ENCODE peak calls at places on chromosomes 5 and 9, in eight cellular contexts. K is HCT116, C is GM23248, B is PC-3, L is SK-N-SH, O is hepatocyte, E is neural progenitor cell, S is MM.1S. M is an unnamed sample.

GRCh38 chr5:14937277-14937676 is 65.7 kb upstream of the ANKH start:
- DNase-seq in L (no peak), K (no peak), C (no peak), S (no peak), B (no peak), O (no peak), E (no peak), M (no peak)

GRCh38 chr5:125058185-125058826 is 311.9 kb upstream of the ZNF608 start:
- DNase-seq in L (peak), E (peak), C (peak), K (no peak), S (no peak), O (peak), B (no peak), M (no peak)

GRCh38 chr5:65769539-65769938 is 47.5 kb downstream of the NLN start:
- DNase-seq in L (no peak), C (peak), K (peak), O (no peak), E (no peak), B (peak), S (no peak), M (no peak)

GRCh38 chr5:127296321-127296720 is 5.7 kb downstream of the MEGF10 start:
- DNase-seq in O (no peak), B (peak), S (no peak), K (no peak), E (no peak), C (peak), L (no peak), M (no peak)

GRCh38 chr5:29134418-29134817 is 2059.1 kb upstream of the CDH6 start:
- DNase-seq in K (no peak), B (no peak), L (no peak), S (no peak), C (no peak), E (no peak), O (no peak), M (no peak)

GRCh38 chr5:137318027-137318426 is 181.1 kb downstream of the SPOCK1 start:
- DNase-seq in O (no peak), L (no peak), C (no peak), B (no peak), K (no peak), E (no peak), S (no peak), M (no peak)

GRCh38 chr9:7123743-7124142 is 366.0 kb downstream of the KDM4C start:
- DNase-seq in L (no peak), C (peak), O (no peak), B (peak), E (no peak), S (no peak), K (peak), M (no peak)

GRCh38 chr5:158737536-158738027 is 362.1 kb downstream of the EBF1 start:
- DNase-seq in C (no peak), L (no peak), B (no peak), K (no peak), O (no peak), E (peak), S (no peak), M (no peak)

GRCh38 chr5:117494208-117494607 is 919.6 kb upstream of the SEMA6A start:
- DNase-seq in C (peak), B (no peak), K (no peak), E (no peak), O (no peak), S (no peak), L (no peak), M (no peak)

GRCh38 chr5:174159327-174160247 is 114.1 kb downstream of the NSG2 start:
- DNase-seq in O (no peak), B (peak), L (no peak), C (peak), S (no peak), E (no peak), K (peak), M (no peak)

GRCh38 chr9:5876711-5877110 is 14.0 kb upstream of the MLANA start:
- DNase-seq in S (no peak), C (no peak), O (no peak), E (no peak), L (no peak), K (no peak), B (peak), M (no peak)

GRCh38 chr9:72454871-72455471 is 66.4 kb upstream of the TMC1 start:
- DNase-seq in S (no peak), E (peak), B (no peak), L (no peak), O (no peak), C (no peak), K (no peak), M (no peak)

GRCh38 chr5:1886634-1887399 is 4.1 kb upstream of the IRX4 start:
- DNase-seq in O (no peak), S (no peak), E (peak), B (no peak), C (no peak), K (no peak), L (no peak), M (no peak)

GRCh38 chr5:169944115-169944514 is 36.2 kb downstream of the INSYN2B start:
- DNase-seq in O (no peak), S (no peak), K (no peak), C (no peak), E (no peak), B (no peak), L (no peak), M (no peak)

GRCh38 chr9:112439171-112439570 is 47.5 kb upstream of the KIAA1958 start:
- DNase-seq in B (no peak), O (no peak), C (no peak), S (no peak), K (no peak), E (no peak), L (no peak), M (no peak)

GRCh38 chr9:19127881-19128719 is 808 bp upstream of the PLIN2 start:
- DNase-seq in S (no peak), E (peak), B (no peak), O (no peak), C (peak), K (no peak), L (peak), M (no peak)

GRCh38 chr9:121326130-121326838 is 43.8 kb downstream of the STOM start:
- DNase-seq in O (no peak), S (no peak), K (no peak), L (no peak), B (peak), C (peak), E (peak), M (no peak)

GRCh38 chr9:87436694-87437093 is 61.0 kb upstream of the DAPK1 start:
- DNase-seq in S (no peak), O (no peak), K (no peak), C (no peak), E (no peak), L (no peak), B (no peak), M (no peak)

GRCh38 chr9:35010351-35010958 is 20.9 kb downstream of the DNAJB5 start:
- DNase-seq in O (no peak), B (no peak), K (no peak), C (no peak), S (no peak), L (no peak), E (no peak), M (no peak)

GRCh38 chr9:35906923-35907699 is 1.1 kb downstream of the HRCT1 start:
- DNase-seq in K (no peak), S (no peak), B (peak), E (peak), O (peak), L (no peak), C (peak), M (no peak)

DNA sequence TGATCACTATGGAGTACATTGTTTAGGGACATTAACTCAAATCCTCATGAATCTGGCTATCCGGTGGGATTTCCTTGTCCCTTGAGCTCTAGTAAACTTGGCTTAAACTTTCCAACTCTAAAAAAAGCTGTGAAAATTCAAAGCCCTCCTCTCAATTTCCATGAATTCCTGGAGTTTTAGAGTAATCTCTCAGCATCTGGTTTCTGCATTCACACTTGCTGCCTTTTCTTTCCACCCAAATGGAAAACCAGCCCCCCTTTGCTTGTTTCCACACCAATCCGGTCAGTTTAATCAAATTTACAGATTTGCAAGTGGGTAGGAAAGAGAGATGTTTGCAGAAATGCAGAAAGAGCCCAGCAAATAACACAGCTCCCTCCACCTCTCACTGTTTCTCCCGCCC is 91.2 kb downstream of the ENC1 start:
- DNase-seq in C (no peak), K (no peak), B (no peak), O (no peak), L (no peak), S (no peak), E (no peak), M (no peak)
- TF ChIP-seq EZH2phosphoT487 in C (no peak), K (no peak), B (no peak), O (no peak), L (no peak), S (no peak), E (no peak), M (no peak)

GRCh38 chr9:110950041-110950645 is 88.1 kb downstream of the LPAR1 start:
- DNase-seq in C (peak), S (no peak), O (no peak), L (no peak), B (peak), K (no peak), E (no peak), M (no peak)

GRCh38 chr9:110954822-110955291 is 83.4 kb downstream of the LPAR1 start:
- DNase-seq in C (no peak), L (no peak), B (no peak), E (no peak), K (no peak), O (no peak), S (peak), M (no peak)

GRCh38 chr9:110947645-110948044 is 90.6 kb downstream of the LPAR1 start:
- DNase-seq in C (no peak), O (no peak), S (no peak), E (no peak), B (no peak), K (no peak), L (no peak), M (no peak)

GRCh38 chr9:110952018-110952864 is 86.0 kb downstream of the LPAR1 start:
- DNase-seq in E (no peak), K (no peak), C (peak), B (peak), L (no peak), S (peak), O (no peak), M (no peak)

DNA sequence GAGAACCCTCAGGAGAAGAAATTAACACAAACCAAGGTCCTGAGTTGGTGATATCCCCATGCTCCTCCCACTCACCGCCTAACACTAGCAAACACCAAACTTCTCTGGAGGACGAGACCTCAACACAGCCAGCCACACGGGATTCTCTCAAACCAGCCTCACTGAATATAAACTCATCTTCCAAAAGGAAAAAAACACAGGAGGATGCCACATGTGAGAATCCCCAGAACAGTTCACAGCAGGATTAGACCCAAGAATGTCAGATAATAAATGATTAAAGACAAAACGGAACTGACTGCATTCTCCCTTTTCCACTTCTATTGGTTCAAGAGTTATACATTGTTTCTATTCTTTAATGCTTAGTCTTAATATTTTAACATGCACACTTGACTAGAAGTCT is 89.2 kb downstream of the LPAR1 start:
- DNase-seq in L (no peak), S (no peak), E (no peak), K (no peak), C (no peak), O (no peak), B (no peak), M (no peak)
- TF ChIP-seq EZH2phosphoT487 in L (no peak), S (no peak), E (no peak), K (no peak), C (no peak), O (no peak), B (no peak), M (no peak)

DNA sequence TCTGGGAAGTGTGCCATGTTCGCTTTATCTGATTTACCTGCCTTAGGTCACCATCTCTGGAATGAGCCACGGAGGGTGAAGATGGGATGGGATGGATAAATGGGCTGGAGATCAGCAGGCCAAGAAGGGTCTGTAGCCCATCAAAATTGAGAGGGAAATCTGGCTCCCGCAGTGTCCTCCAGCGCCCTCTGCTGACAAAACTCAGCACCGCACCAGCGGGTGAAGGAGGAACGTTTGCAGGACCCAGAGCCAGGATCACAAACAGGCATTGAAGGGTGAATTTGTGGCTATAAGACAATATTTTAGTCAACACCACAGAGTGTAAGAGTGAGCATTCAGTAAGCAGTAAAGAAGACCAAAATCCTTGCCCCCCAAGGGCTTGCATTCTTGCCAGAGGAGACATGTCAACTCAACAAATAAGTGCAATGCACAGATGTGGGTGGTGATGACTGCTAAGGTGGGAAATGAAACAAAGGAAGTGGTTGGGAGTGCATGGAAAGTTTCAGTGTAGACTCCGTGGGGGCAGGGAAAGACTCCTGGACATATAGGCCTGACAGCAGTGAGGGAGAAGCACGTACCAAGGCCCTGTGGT is 124.4 kb downstream of the TENT4A start:
- DNase-seq in K (no peak), E (no peak), C (no peak), S (no peak), L (peak), O (no peak), B (peak), M (peak)
- TF ChIP-seq EZH2phosphoT487 in K (no peak), E (no peak), C (no peak), S (no peak), L (no peak), O (no peak), B (no peak), M (no peak)

GRCh38 chr9:136316271-136316751 is 11.0 kb upstream of the GPSM1 start:
- DNase-seq in E (no peak), K (no peak), C (no peak), O (no peak), S (no peak), L (no peak), B (no peak), M (no peak)
- TF ChIP-seq EZH2phosphoT487 in E (no peak), K (no peak), C (no peak), O (no peak), S (no peak), L (no peak), B (no peak), M (no peak)

GRCh38 chr9:69412741-69413150 is 87.7 kb downstream of the ENTREP1 start:
- DNase-seq in L (peak), S (no peak), C (peak), O (peak), E (peak), B (peak), K (peak), M (no peak)
- TF ChIP-seq EZH2phosphoT487 in L (no peak), S (no peak), C (no peak), O (no peak), E (no peak), B (no peak), K (no peak), M (no peak)

GRCh38 chr5:172305380-172305779 is 21.8 kb upstream of the UBTD2 start:
- DNase-seq in K (no peak), L (no peak), E (no peak), B (no peak), C (no peak), S (no peak), O (no peak), M (no peak)

GRCh38 chr5:172302047-172302710 is 18.6 kb upstream of the UBTD2 start:
- DNase-seq in O (no peak), C (no peak), E (no peak), L (no peak), B (no peak), S (no peak), K (no peak), M (no peak)

GRCh38 chr5:172303996-172304335 is 20.4 kb upstream of the UBTD2 start:
- DNase-seq in L (no peak), O (no peak), E (no peak), K (no peak), C (peak), S (no peak), B (no peak), M (no peak)

GRCh38 chr5:172299916-172300439 is 16.4 kb upstream of the UBTD2 start:
- DNase-seq in C (peak), K (no peak), O (peak), B (peak), S (no peak), L (no peak), E (no peak), M (no peak)

GRCh38 chr5:172303090-172303995 is 19.8 kb upstream of the UBTD2 start:
- DNase-seq in E (no peak), C (peak), O (no peak), S (no peak), K (peak), L (no peak), B (peak), M (no peak)
- TF ChIP-seq EZH2phosphoT487 in E (no peak), C (no peak), O (no peak), S (no peak), K (no peak), L (no peak), B (no peak), M (no peak)

DNA sequence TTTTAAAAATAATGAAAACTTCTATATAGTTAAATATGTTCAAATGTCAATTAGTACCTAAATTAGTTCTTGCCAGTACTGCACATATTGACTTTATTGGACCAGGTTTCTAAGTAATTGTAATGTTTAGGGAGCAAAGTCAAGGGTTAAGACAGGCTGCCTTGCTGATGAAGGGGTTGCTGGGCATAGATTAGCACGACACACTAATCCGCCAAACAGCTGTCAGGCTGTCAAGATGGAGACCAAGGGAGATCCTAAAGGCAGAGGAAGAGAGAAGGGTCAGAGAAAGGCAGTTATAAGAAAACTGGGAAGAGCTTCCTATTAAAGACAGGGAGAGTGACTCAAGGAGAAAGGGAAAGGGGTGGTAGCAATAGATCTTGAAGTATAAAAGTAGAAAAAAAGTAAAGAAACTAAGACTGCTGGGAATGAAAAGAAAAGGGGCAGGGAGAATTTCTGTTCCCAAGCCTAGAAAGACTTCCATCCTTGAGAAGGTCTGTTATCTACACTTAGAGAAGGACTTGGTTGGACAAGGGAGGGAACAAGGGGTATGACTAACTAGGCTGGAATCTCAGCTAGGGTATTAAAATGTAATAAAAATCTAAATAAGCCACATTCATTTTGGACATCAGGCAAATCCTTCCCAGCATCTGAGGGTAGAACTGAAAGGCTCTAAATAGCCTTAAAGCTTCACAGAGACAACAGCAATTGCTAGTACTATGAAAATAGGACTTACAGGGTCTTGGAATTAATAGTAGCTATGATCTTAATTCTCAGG is 188.7 kb downstream of the FBXL17 start:
- DNase-seq in S (no peak), B (peak), K (no peak), C (peak), O (no peak), L (no peak), E (no peak), M (no peak)
- TF ChIP-seq EZH2phosphoT487 in S (no peak), B (no peak), K (no peak), C (no peak), O (no peak), L (no peak), E (no peak), M (no peak)

DNA sequence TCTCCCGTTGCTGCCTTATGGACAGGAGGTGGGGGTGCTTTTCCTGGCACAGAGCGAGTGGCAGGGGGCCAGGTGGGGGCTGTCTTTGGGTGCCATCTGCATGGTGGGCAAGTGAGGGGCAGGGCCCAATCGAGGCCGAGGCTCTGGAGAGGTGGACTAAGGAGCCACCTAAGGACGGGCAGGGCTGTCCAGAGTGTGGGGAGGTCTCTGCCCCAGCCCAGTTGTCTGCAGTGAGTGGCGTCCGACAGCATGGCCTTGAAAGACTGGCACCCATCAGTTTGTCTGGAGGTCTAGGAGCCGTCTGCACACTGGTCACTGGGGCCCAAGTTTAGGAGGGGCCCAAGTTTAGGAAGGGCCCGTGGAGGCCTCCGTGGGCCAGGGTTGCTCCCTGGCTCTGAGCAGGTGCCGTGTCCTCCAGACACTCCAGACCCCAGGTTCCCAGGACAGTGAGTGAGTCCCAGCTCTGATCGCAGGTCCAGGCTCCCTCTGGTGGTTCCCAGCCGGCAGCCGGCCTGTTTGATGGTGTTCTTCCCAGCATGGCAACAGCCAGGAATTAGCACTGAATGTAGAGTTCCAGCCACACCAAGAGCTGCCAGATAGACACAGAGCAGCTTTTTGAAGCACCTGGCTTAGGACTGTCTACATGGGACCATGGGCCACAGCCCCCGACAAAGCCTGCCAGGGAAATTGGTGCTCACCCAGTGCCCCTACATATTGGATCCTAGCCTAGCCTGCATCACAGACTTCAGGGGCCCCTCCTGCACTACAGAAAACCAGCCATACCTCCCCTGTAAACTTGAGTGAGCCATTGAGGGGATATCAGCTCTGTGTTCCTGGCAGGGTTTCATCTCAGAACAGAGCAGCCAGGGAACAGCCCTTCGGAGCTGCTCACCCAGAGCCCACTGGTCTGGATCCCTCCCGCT is 120.9 kb downstream of the WNK2 start:
- DNase-seq in K (no peak), B (peak), O (peak), E (peak), S (no peak), L (peak), C (peak), M (peak)
- TF ChIP-seq EZH2phosphoT487 in K (no peak), B (no peak), O (no peak), E (no peak), S (no peak), L (no peak), C (no peak), M (no peak)